ENCODE peak calls at places on chromosome 1, in ten cellular contexts. One of them, this sample, is unnamed. For H3K4me1, the result is how much of the 10 kb centered on the place peaks cover.

GRCh38 chr1:110034040-110034450 is 379 bp upstream of the STRIP1 start:
- DNase-seq in IMR-90: no peak
- DNase-seq in cardiac muscle cell: no peak
- DNase-seq in DND-41: no peak
- DNase-seq in CD4-positive, CD25-positive, alpha-beta regulatory T cell: no peak
- DNase-seq in right cardiac atrium: no peak
- DNase-seq in CD8-positive, alpha-beta T cell: no peak
- DNase-seq in mesendoderm: no peak
- DNase-seq in psoas muscle: no peak
- DNase-seq in left lung: no peak
- DNase-seq in this sample: no peak

GRCh38 chr1:60078182-60078581 is 4.6 kb upstream of the C1orf87 start:
- DNase-seq in IMR-90: no peak
- DNase-seq in cardiac muscle cell: peak
- DNase-seq in DND-41: no peak
- DNase-seq in CD4-positive, CD25-positive, alpha-beta regulatory T cell: no peak
- DNase-seq in right cardiac atrium: no peak
- DNase-seq in CD8-positive, alpha-beta T cell: no peak
- DNase-seq in mesendoderm: no peak
- DNase-seq in psoas muscle: no peak
- DNase-seq in left lung: no peak
- DNase-seq in this sample: no peak

GRCh38 chr1:116345830-116346229 is 27.2 kb upstream of the ATP1A1 start:
- DNase-seq in IMR-90: no peak
- DNase-seq in cardiac muscle cell: no peak
- DNase-seq in DND-41: peak
- DNase-seq in CD4-positive, CD25-positive, alpha-beta regulatory T cell: peak
- DNase-seq in right cardiac atrium: no peak
- DNase-seq in CD8-positive, alpha-beta T cell: peak
- DNase-seq in mesendoderm: peak
- DNase-seq in psoas muscle: no peak
- DNase-seq in left lung: no peak
- DNase-seq in this sample: peak

GRCh38 chr1:202625416-202626360 is 84.6 kb downstream of the SYT2 start:
- DNase-seq in IMR-90: peak
- DNase-seq in cardiac muscle cell: peak
- DNase-seq in DND-41: peak
- DNase-seq in CD4-positive, CD25-positive, alpha-beta regulatory T cell: peak
- DNase-seq in right cardiac atrium: peak
- DNase-seq in CD8-positive, alpha-beta T cell: peak
- DNase-seq in mesendoderm: peak
- DNase-seq in psoas muscle: peak
- DNase-seq in left lung: peak
- DNase-seq in this sample: peak

GRCh38 chr1:40300651-40301050 is 16.4 kb downstream of the COL9A2 start:
- DNase-seq in IMR-90: no peak
- DNase-seq in cardiac muscle cell: no peak
- DNase-seq in DND-41: no peak
- DNase-seq in CD4-positive, CD25-positive, alpha-beta regulatory T cell: no peak
- DNase-seq in right cardiac atrium: no peak
- DNase-seq in CD8-positive, alpha-beta T cell: no peak
- DNase-seq in mesendoderm: no peak
- DNase-seq in psoas muscle: no peak
- DNase-seq in left lung: no peak
- DNase-seq in this sample: no peak

GRCh38 chr1:167332503-167332902 is 111.8 kb downstream of the POU2F1 start:
- DNase-seq in IMR-90: peak
- DNase-seq in cardiac muscle cell: peak
- DNase-seq in DND-41: no peak
- DNase-seq in CD4-positive, CD25-positive, alpha-beta regulatory T cell: no peak
- DNase-seq in right cardiac atrium: no peak
- DNase-seq in CD8-positive, alpha-beta T cell: no peak
- DNase-seq in mesendoderm: no peak
- DNase-seq in psoas muscle: no peak
- DNase-seq in left lung: no peak
- DNase-seq in this sample: no peak

GRCh38 chr1:116825735-116826438 is 71.7 kb downstream of the CD2 start:
- DNase-seq in IMR-90: no peak
- DNase-seq in cardiac muscle cell: no peak
- DNase-seq in DND-41: no peak
- DNase-seq in CD4-positive, CD25-positive, alpha-beta regulatory T cell: no peak
- DNase-seq in right cardiac atrium: no peak
- DNase-seq in CD8-positive, alpha-beta T cell: no peak
- DNase-seq in mesendoderm: peak
- DNase-seq in psoas muscle: no peak
- DNase-seq in left lung: no peak
- DNase-seq in this sample: no peak

GRCh38 chr1:166988976-166989515 is at the start of gene MAEL:
- DNase-seq in IMR-90: no peak
- DNase-seq in cardiac muscle cell: no peak
- DNase-seq in DND-41: no peak
- DNase-seq in CD4-positive, CD25-positive, alpha-beta regulatory T cell: no peak
- DNase-seq in right cardiac atrium: no peak
- DNase-seq in CD8-positive, alpha-beta T cell: no peak
- DNase-seq in mesendoderm: no peak
- DNase-seq in psoas muscle: no peak
- DNase-seq in left lung: no peak
- DNase-seq in this sample: no peak

GRCh38 chr1:203691454-203691853 is 64.8 kb downstream of the ATP2B4 start:
- DNase-seq in IMR-90: no peak
- DNase-seq in cardiac muscle cell: peak
- DNase-seq in DND-41: no peak
- DNase-seq in CD4-positive, CD25-positive, alpha-beta regulatory T cell: no peak
- DNase-seq in right cardiac atrium: no peak
- DNase-seq in CD8-positive, alpha-beta T cell: no peak
- DNase-seq in mesendoderm: no peak
- DNase-seq in psoas muscle: no peak
- DNase-seq in left lung: no peak
- DNase-seq in this sample: no peak

GRCh38 chr1:59076612-59077011 is 220.3 kb upstream of the FGGY start:
- DNase-seq in IMR-90: peak
- DNase-seq in cardiac muscle cell: peak
- DNase-seq in DND-41: no peak
- DNase-seq in CD4-positive, CD25-positive, alpha-beta regulatory T cell: no peak
- DNase-seq in right cardiac atrium: no peak
- DNase-seq in CD8-positive, alpha-beta T cell: no peak
- DNase-seq in mesendoderm: no peak
- DNase-seq in psoas muscle: no peak
- DNase-seq in left lung: no peak
- DNase-seq in this sample: no peak

DNA sequence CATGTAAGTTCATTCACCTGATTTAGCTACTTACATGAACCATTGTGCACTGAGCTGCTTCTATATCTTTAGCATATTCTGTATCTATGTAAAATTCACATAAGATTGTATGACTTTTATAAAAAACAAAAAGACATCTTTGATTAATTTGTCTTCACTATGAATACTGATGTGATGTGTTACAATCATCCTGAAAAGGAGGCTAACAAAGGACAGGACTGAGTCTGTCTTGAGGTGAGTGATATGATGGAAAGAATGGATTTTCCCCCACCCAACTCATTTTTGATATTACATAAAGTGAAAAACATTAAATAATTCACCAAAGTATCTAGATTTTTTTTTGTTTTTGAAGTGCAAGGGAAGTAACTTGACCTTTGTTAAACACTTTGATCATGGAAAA is 9.7 kb downstream of the PTPRC start:
- DNase-seq in IMR-90: no peak
- DNase-seq in cardiac muscle cell: no peak
- DNase-seq in DND-41: no peak
- DNase-seq in CD4-positive, CD25-positive, alpha-beta regulatory T cell: no peak
- DNase-seq in right cardiac atrium: no peak
- DNase-seq in CD8-positive, alpha-beta T cell: no peak
- DNase-seq in mesendoderm: no peak
- DNase-seq in psoas muscle: no peak
- DNase-seq in left lung: no peak
- DNase-seq in this sample: no peak
- H3K4me1 ChIP-seq in IMR-90: under half
- H3K4me1 ChIP-seq in cardiac muscle cell: under half
- H3K4me1 ChIP-seq in DND-41: half or more
- H3K4me1 ChIP-seq in CD4-positive, CD25-positive, alpha-beta regulatory T cell: half or more
- H3K4me1 ChIP-seq in right cardiac atrium: under half
- H3K4me1 ChIP-seq in CD8-positive, alpha-beta T cell: half or more
- H3K4me1 ChIP-seq in mesendoderm: under half
- H3K4me1 ChIP-seq in psoas muscle: under half
- H3K4me1 ChIP-seq in left lung: under half
- H3K4me1 ChIP-seq in this sample: under half

GRCh38 chr1:3976821-3977220 is 76.7 kb upstream of the C1orf174 start:
- DNase-seq in IMR-90: no peak
- DNase-seq in cardiac muscle cell: no peak
- DNase-seq in DND-41: no peak
- DNase-seq in CD4-positive, CD25-positive, alpha-beta regulatory T cell: no peak
- DNase-seq in right cardiac atrium: no peak
- DNase-seq in CD8-positive, alpha-beta T cell: no peak
- DNase-seq in mesendoderm: no peak
- DNase-seq in psoas muscle: no peak
- DNase-seq in left lung: no peak
- DNase-seq in this sample: no peak
- H3K4me3 ChIP-seq in IMR-90: no peak
- H3K4me3 ChIP-seq in cardiac muscle cell: no peak
- H3K4me3 ChIP-seq in DND-41: no peak
- H3K4me3 ChIP-seq in CD4-positive, CD25-positive, alpha-beta regulatory T cell: no peak
- H3K4me3 ChIP-seq in right cardiac atrium: no peak
- H3K4me3 ChIP-seq in CD8-positive, alpha-beta T cell: no peak
- H3K4me3 ChIP-seq in mesendoderm: no peak
- H3K4me3 ChIP-seq in psoas muscle: no peak
- H3K4me3 ChIP-seq in left lung: no peak
- H3K4me3 ChIP-seq in this sample: no peak

GRCh38 chr1:31781138-31782065 is 17.3 kb upstream of the ADGRB2 start:
- DNase-seq in IMR-90: no peak
- DNase-seq in cardiac muscle cell: peak
- DNase-seq in DND-41: no peak
- DNase-seq in CD4-positive, CD25-positive, alpha-beta regulatory T cell: no peak
- DNase-seq in right cardiac atrium: peak
- DNase-seq in CD8-positive, alpha-beta T cell: no peak
- DNase-seq in mesendoderm: no peak
- DNase-seq in psoas muscle: no peak
- DNase-seq in left lung: no peak
- DNase-seq in this sample: no peak

GRCh38 chr1:31784356-31785019 is 20.3 kb upstream of the ADGRB2 start:
- DNase-seq in IMR-90: no peak
- DNase-seq in cardiac muscle cell: no peak
- DNase-seq in DND-41: no peak
- DNase-seq in CD4-positive, CD25-positive, alpha-beta regulatory T cell: no peak
- DNase-seq in right cardiac atrium: no peak
- DNase-seq in CD8-positive, alpha-beta T cell: no peak
- DNase-seq in mesendoderm: no peak
- DNase-seq in psoas muscle: no peak
- DNase-seq in left lung: peak
- DNase-seq in this sample: no peak

GRCh38 chr1:31782066-31782762 is 18.1 kb upstream of the ADGRB2 start:
- DNase-seq in IMR-90: no peak
- DNase-seq in cardiac muscle cell: no peak
- DNase-seq in DND-41: no peak
- DNase-seq in CD4-positive, CD25-positive, alpha-beta regulatory T cell: no peak
- DNase-seq in right cardiac atrium: no peak
- DNase-seq in CD8-positive, alpha-beta T cell: no peak
- DNase-seq in mesendoderm: peak
- DNase-seq in psoas muscle: no peak
- DNase-seq in left lung: no peak
- DNase-seq in this sample: no peak

GRCh38 chr1:31783846-31784245 is 19.7 kb upstream of the ADGRB2 start:
- DNase-seq in IMR-90: no peak
- DNase-seq in cardiac muscle cell: no peak
- DNase-seq in DND-41: no peak
- DNase-seq in CD4-positive, CD25-positive, alpha-beta regulatory T cell: no peak
- DNase-seq in right cardiac atrium: no peak
- DNase-seq in CD8-positive, alpha-beta T cell: no peak
- DNase-seq in mesendoderm: no peak
- DNase-seq in psoas muscle: no peak
- DNase-seq in left lung: no peak
- DNase-seq in this sample: no peak

DNA sequence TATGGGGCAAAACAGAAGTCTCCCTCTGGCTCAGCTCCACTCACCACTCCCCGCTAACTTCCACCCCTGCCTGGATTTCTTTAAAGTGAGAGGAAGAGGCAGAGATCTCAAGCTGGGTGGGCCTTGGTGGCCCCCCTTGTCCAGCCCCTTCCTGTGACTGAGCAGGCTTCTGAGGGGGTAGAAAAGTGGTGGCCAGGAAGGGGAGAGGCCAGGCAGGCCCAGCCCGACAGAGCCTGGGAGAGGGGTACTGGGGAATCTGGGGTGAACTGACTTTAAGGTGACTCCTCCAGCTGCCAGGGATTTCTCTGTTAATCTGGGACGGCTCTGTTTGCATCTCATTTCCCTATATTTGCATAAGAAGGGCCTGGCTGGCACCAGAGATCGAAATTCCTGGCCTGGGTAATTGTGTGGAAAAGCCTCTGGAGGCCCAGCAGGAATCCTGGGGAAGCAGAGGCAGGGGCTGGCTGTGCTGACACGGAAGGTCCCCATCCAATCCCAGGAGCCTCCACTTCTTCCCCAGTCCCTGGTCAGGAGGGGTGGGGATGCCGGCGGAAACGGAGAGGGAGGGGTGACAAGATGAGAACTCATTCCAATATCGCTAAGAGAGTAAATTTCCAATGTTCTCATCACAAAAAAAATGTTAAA is 18.7 kb upstream of the ADGRB2 start:
- DNase-seq in IMR-90: no peak
- DNase-seq in cardiac muscle cell: no peak
- DNase-seq in DND-41: no peak
- DNase-seq in CD4-positive, CD25-positive, alpha-beta regulatory T cell: no peak
- DNase-seq in right cardiac atrium: no peak
- DNase-seq in CD8-positive, alpha-beta T cell: no peak
- DNase-seq in mesendoderm: peak
- DNase-seq in psoas muscle: no peak
- DNase-seq in left lung: no peak
- DNase-seq in this sample: no peak
- H3K27ac ChIP-seq in IMR-90: no peak
- H3K27ac ChIP-seq in cardiac muscle cell: peak
- H3K27ac ChIP-seq in DND-41: no peak
- H3K27ac ChIP-seq in CD4-positive, CD25-positive, alpha-beta regulatory T cell: no peak
- H3K27ac ChIP-seq in right cardiac atrium: no peak
- H3K27ac ChIP-seq in CD8-positive, alpha-beta T cell: no peak
- H3K27ac ChIP-seq in mesendoderm: no peak
- H3K27ac ChIP-seq in psoas muscle: no peak
- H3K27ac ChIP-seq in left lung: no peak
- H3K27ac ChIP-seq in this sample: no peak

DNA sequence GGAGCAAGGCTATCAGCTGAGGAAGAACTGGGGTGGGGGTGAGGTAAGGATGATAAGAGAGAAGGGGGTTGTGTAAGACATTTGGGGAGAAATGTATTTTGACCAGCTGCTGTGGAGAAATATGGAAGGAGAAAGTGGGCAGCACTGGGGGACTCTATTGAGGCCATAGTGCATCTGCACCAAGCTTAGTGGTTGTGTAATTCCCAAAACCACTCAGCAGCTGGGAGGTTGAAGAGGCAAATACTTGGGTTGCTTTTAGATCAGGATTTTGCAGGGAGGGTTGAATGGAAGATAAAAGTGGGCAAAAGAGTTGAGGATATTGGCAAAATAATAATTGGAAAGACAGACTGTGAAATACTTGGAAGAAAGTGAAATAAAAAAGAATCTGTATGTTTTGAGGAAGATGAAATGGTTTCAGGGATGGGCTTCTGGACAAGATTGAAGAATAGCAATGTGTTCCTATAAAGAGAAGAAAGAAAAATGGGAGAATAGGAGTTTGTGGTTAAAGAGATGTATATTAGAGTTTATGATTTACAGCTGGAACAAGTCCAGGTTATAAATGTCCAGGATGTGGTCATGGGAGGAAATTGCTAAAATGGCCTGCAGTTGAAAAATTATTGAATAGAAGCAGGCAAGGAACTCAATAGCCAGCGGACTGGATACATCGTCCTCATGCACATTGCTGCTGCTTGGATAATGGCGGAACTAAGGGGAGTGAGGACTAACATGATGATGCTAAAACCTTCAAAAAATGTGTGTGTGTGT is 162.7 kb downstream of the DNM3 start:
- DNase-seq in IMR-90: peak
- DNase-seq in cardiac muscle cell: peak
- DNase-seq in DND-41: no peak
- DNase-seq in CD4-positive, CD25-positive, alpha-beta regulatory T cell: no peak
- DNase-seq in right cardiac atrium: no peak
- DNase-seq in CD8-positive, alpha-beta T cell: no peak
- DNase-seq in mesendoderm: no peak
- DNase-seq in psoas muscle: no peak
- DNase-seq in left lung: no peak
- DNase-seq in this sample: no peak
- H3K4me1 ChIP-seq in IMR-90: under half
- H3K4me1 ChIP-seq in cardiac muscle cell: under half
- H3K4me1 ChIP-seq in DND-41: under half
- H3K4me1 ChIP-seq in CD4-positive, CD25-positive, alpha-beta regulatory T cell: under half
- H3K4me1 ChIP-seq in right cardiac atrium: under half
- H3K4me1 ChIP-seq in CD8-positive, alpha-beta T cell: under half
- H3K4me1 ChIP-seq in mesendoderm: under half
- H3K4me1 ChIP-seq in psoas muscle: under half
- H3K4me1 ChIP-seq in left lung: under half
- H3K4me1 ChIP-seq in this sample: under half

This sample was measured in effector memory CD4-positive, alpha-beta T cell.